ENCODE peak calls at places on chromosomes 7 and 10, in five cellular contexts. B is LoVo, E is cerebellum, N is fibroblast of gingiva, H is NCI-H2171. L is an unnamed sample.

GRCh38 chr10:28408237-28408777 is 105.4 kb upstream of the MPP7 start:
- DNase-seq in B (no peak), E (no peak), N (no peak), H (no peak), L (no peak)

GRCh38 chr10:34094961-34095360 is 720.1 kb downstream of the PARD3 start:
- DNase-seq in B (no peak), E (no peak), N (no peak), H (no peak), L (no peak)

GRCh38 chr10:133273534-133274143 is 3.0 kb downstream of the ADAM8 start:
- DNase-seq in B (no peak), E (no peak), N (no peak), H (no peak), L (no peak)

GRCh38 chr10:132062641-132063390 is 2.9 kb upstream of the JAKMIP3 start:
- DNase-seq in B (no peak), E (no peak), N (no peak), H (no peak), L (no peak)

GRCh38 chr7:158348446-158348845 is 239.2 kb downstream of the PTPRN2 start:
- DNase-seq in B (no peak), E (no peak), N (no peak), H (no peak), L (no peak)

GRCh38 chr7:32948202-32948601 is 9.0 kb upstream of the FKBP9 start:
- DNase-seq in B (no peak), E (no peak), N (no peak), H (no peak), L (no peak)

GRCh38 chr10:99765672-99766071 is 16.8 kb upstream of the ABCC2 start:
- DNase-seq in B (no peak), E (no peak), N (no peak), H (no peak), L (no peak)

GRCh38 chr10:110269641-110270318 is 34.9 kb downstream of the SMNDC1 start:
- DNase-seq in B (no peak), E (no peak), N (peak), H (no peak), L (peak)

GRCh38 chr7:34939175-34939574 is 98.1 kb downstream of the DPY19L1 start:
- DNase-seq in B (no peak), E (no peak), N (peak), H (no peak), L (no peak)

GRCh38 chr7:46754135-46754730 is 827.7 kb downstream of the TNS3 start:
- DNase-seq in B (no peak), E (no peak), N (peak), H (no peak), L (peak)